ENCODE peak calls at places on chromosome 5, in five cellular contexts. Q is breast epithelium, T is right lobe of liver, G is left lung, V is cardiac muscle cell. R is an unnamed sample.

GRCh38 chr5:98905857-98906688 is 22.7 kb downstream of the CHD1 start:
- DNase-seq in G (no peak), Q (no peak), T (no peak), V (peak; percentile 66), R (peak; percentile 76)

GRCh38 chr5:2131196-2131595 is 248.5 kb upstream of the IRX4 start:
- DNase-seq in G (no peak), V (no peak), T (no peak), Q (no peak), R (no peak)

GRCh38 chr5:145117285-145117684 is 717.9 kb downstream of the PRELID2 start:
- DNase-seq in G (no peak), Q (no peak), V (no peak), T (no peak), R (no peak)

GRCh38 chr5:77952811-77953210 is 176.7 kb upstream of the TBCA start:
- DNase-seq in G (no peak), T (no peak), V (peak; percentile 56), Q (no peak), R (peak; percentile 17)

GRCh38 chr5:19488786-19489185 is 499.2 kb downstream of the CDH18 start:
- DNase-seq in T (no peak), Q (no peak), G (no peak), V (no peak), R (no peak)

GRCh38 chr5:140042551-140043507 is at the start of gene NRG2:
- DNase-seq in Q (peak; percentile 55), V (peak; percentile 55), G (peak; percentile 82), T (peak; percentile 53), R (peak; percentile 47)

GRCh38 chr5:69129413-69129812 is 35.6 kb downstream of the SLC30A5 start:
- DNase-seq in Q (no peak), G (no peak), V (peak; percentile 70), T (no peak), R (peak; percentile 86)

GRCh38 chr5:114174131-114174530 is 187.7 kb upstream of the KCNN2 start:
- DNase-seq in G (no peak), T (no peak), Q (no peak), V (peak; percentile 2), R (no peak)

GRCh38 chr5:89117131-89117644 is 234.2 kb upstream of the MEF2C start:
- DNase-seq in G (no peak), Q (no peak), V (no peak), T (peak; percentile 14), R (no peak)

GRCh38 chr5:173317091-173317685 is 11.0 kb downstream of the STC2 start:
- DNase-seq in T (no peak), G (no peak), Q (no peak), V (no peak), R (no peak)

GRCh38 chr5:50711280-50711679 is 44.8 kb downstream of the PARP8 start:
- DNase-seq in Q (no peak), T (peak; percentile 45), V (no peak), G (no peak), R (peak; percentile 10)

GRCh38 chr5:78361226-78361993 is 993 bp downstream of the SCAMP1 start:
- DNase-seq in V (peak; percentile 85), Q (no peak), T (peak; percentile 24), G (no peak), R (peak; percentile 77)

GRCh38 chr5:15711881-15712280 is 211.9 kb downstream of the FBXL7 start:
- DNase-seq in G (no peak), V (no peak), T (no peak), Q (no peak), R (no peak)

GRCh38 chr5:67985686-67986387 is 229.7 kb upstream of the PIK3R1 start:
- DNase-seq in Q (no peak), T (no peak), V (no peak), G (no peak), R (peak; percentile 22)

GRCh38 chr5:91643796-91644195 is 260.7 kb upstream of the ARRDC3 start:
- DNase-seq in Q (no peak), G (no peak), T (no peak), V (no peak), R (peak; percentile 2)

GRCh38 chr5:117982691-117983090 is 1005.7 kb downstream of the DTWD2 start:
- DNase-seq in T (no peak), V (peak; percentile 2), G (no peak), Q (no peak), R (no peak)

GRCh38 chr5:73911761-73912393 is 285.9 kb downstream of the ARHGEF28 start:
- DNase-seq in V (no peak), Q (no peak), T (no peak), G (no peak), R (no peak)

GRCh38 chr5:159337291-159337974 is 7.1 kb upstream of the IL12B start:
- DNase-seq in G (no peak), V (peak; percentile 59), Q (no peak), T (no peak), R (peak; percentile 80)

GRCh38 chr5:149345892-149346222 is 558 bp downstream of the GRPEL2 start:
- DNase-seq in G (no peak), V (peak; percentile 62), Q (no peak), T (no peak), R (peak; percentile 66)

GRCh38 chr5:159878988-159879471 is 37.3 kb upstream of the ADRA1B start:
- DNase-seq in Q (no peak), G (no peak), V (peak; percentile 81), T (peak; percentile 56), R (peak; percentile 86)

GRCh38 chr5:132500931-132501628 is 10.5 kb upstream of the IRF1 start:
- DNase-seq in G (no peak), T (peak; percentile 65), Q (no peak), V (peak; percentile 80), R (peak; percentile 72)

GRCh38 chr5:148011407-148012124 is 52.2 kb upstream of the SPINK5 start:
- DNase-seq in T (no peak), V (peak; percentile 2), Q (no peak), G (no peak), R (peak; percentile 66)

GRCh38 chr5:127006711-127007110 is 23.6 kb downstream of the MARCHF3 start:
- DNase-seq in V (peak; percentile 44), Q (no peak), G (no peak), T (no peak), R (peak; percentile 56)

GRCh38 chr5:179191506-179192184 is 131.5 kb downstream of the ZNF354C start:
- DNase-seq in V (no peak), T (no peak), G (peak; percentile 49), Q (no peak), R (no peak)

GRCh38 chr5:139293199-139293503 is 389 bp upstream of the MATR3 start:
- DNase-seq in G (no peak), V (no peak), T (no peak), Q (no peak), R (no peak)

DNA sequence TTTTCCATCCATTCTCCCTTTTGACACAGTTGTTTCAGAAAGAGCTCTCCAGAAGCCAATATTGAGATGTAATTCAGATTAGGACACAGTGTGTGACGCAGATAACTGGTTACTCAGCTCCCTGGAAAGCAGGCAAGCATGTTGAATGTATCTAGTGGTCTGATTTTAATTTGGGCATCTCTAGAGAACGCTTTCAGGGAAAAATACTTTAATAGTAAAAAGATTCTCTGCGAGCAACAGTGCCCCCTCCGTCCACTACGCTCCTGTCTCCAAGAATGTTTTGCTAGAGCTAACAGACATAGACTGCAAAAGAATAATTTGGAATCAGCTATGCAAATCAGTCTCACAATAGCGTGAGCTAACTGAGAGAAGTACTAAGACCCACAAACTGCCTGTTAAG is 23.3 kb downstream of the CFAP90 start:
- DNase-seq in T (no peak), Q (no peak), V (no peak), G (no peak), R (peak; percentile 37)
- TF ChIP-seq CTCF in T (no peak), Q (no peak), V (peak; percentile 6), G (no peak), R (peak; percentile 47)

GRCh38 chr5:131280417-131280816 is 16.6 kb downstream of the CDC42SE2 start:
- DNase-seq in V (peak; percentile 53), G (no peak), Q (no peak), T (no peak), R (peak; percentile 64)
- H3K4me3 ChIP-seq in V (no peak overlapping the region), G (no peak overlapping the region), Q (no peak overlapping the region), T (no peak overlapping the region), R (no peak overlapping the region)

DNA sequence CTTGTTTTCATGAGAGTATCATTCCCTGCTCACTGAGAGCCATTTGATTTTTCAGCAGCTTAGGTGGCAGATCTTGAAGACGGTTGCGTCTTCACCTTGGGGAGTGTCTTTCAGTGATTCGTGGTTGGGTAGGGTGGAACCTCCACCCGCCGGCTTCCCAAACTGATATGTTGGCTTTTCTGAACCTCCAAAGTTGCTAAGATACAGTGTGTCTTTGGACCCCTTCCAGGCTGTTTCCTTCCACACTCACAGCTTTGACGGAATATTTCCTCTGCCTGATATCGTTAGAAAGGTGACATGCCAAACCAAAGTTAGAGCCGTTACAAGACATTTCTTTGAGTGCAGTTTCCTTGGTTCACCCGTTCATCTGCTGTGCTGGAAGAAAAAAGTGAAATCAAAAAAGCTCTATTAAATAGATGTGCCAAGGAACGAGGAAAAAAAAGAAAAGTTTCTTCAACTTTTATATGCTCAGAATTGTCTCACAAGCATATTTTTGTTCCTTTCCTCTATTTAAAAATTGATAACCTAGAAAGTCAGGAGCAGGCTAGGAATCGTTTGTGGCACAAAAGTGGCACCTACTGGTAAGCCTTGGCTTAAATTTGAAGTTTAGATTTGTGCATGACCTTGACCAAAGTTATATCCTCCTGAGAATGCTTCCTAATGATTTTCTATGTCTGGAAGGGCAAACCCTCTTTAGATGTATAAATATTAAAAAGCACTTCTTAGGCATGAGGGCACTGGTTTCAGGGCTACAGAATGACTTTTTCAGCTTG is 270.7 kb upstream of the WWC1 start:
- DNase-seq in Q (no peak), G (no peak), T (no peak), V (peak; percentile 60), R (peak; percentile 44)
- TF ChIP-seq CTCF in Q (no peak), G (no peak), T (peak; percentile 29), V (peak; percentile 51), R (peak; percentile 41)

GRCh38 chr5:76524101-76524835 is 98.9 kb downstream of the F2RL2 start:
- DNase-seq in G (no peak), Q (no peak), T (no peak), V (no peak), R (peak; percentile 42)
- H3K4me3 ChIP-seq in G (no peak overlapping the region), Q (no peak overlapping the region), T (no peak overlapping the region), V (no peak overlapping the region), R (no peak overlapping the region)

DNA sequence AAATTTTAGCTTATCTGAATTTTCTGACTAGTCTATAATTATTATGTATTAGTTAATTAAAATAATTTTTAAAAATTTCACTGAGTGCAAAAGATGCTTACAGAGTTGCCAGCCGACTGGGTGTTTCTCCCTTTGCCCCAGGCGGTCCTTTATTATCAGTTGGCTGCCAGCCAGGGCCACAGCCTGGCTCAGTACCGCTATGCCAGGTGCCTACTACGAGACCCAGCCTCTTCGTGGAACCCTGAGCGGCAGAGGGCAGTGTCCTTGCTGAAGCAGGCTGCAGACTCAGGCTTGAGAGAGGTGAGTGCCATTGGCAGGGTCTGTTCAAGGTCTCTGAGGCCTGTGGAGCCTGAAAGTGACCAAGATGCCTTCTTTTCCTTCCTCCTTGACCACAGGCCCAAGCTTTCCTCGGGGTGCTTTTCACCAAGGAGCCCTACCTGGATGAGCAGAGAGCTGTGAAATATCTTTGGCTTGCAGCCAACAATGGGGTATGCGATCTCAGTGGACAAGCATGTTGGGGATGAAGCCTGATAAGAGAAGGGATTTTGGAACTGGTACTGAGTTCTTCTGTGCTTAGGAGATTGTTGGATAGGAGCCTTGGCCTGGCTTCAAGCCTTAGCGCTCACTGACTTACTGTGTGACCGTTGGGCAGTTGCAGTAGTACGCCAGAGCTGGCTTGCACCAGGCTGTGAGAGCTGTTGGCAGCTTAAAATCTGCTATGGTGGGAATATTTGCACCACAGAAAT is 10.6 kb downstream of the DELE1 start:
- DNase-seq in V (peak; percentile 10), G (no peak), T (peak; percentile 74), Q (no peak), R (peak; percentile 80)
- TF ChIP-seq CTCF in V (no peak), G (no peak), T (no peak), Q (no peak), R (no peak)

GRCh38 chr5:93586948-93587918 is 4.2 kb downstream of the NR2F1 start:
- DNase-seq in G (peak; percentile 66), T (no peak), V (peak; percentile 55), Q (no peak), R (no peak)
- H3K4me3 ChIP-seq in G (peak overlapping the region; percentile 43), T (peak overlapping the region; percentile 57), V (no peak overlapping the region), Q (no peak overlapping the region), R (peak overlapping the region; percentile 19)

R was measured in fibroblast of the aortic adventitia.